ENCODE peak calls at places on chromosomes 6 and 20, in six cellular contexts. One of them, this sample, is unnamed.

GRCh38 chr6:21375206-21375605 is 218.3 kb upstream of the SOX4 start:
- DNase-seq in A549: no peak
- DNase-seq in K562: no peak
- DNase-seq in HepG2: no peak
- DNase-seq in H1: no peak
- DNase-seq in GM12878: peak
- DNase-seq in this sample: no peak

GRCh38 chr6:163180874-163181541 is 233.5 kb upstream of the QKI start:
- DNase-seq in GM12878: no peak
- DNase-seq in A549: peak
- DNase-seq in H1: peak
- DNase-seq in HepG2: peak
- DNase-seq in K562: peak
- DNase-seq in this sample: no peak

GRCh38 chr6:44151348-44152108 is 7.1 kb upstream of the CAPN11 start:
- DNase-seq in K562: peak
- DNase-seq in GM12878: no peak
- DNase-seq in H1: peak
- DNase-seq in HepG2: peak
- DNase-seq in A549: peak
- DNase-seq in this sample: peak

GRCh38 chr6:1418471-1419191 is 29.3 kb downstream of the FOXF2 start:
- DNase-seq in HepG2: no peak
- DNase-seq in GM12878: no peak
- DNase-seq in H1: no peak
- DNase-seq in K562: no peak
- DNase-seq in A549: no peak
- DNase-seq in this sample: no peak

GRCh38 chr6:13327691-13328075 is 654 bp downstream of the TBC1D7 start:
- DNase-seq in H1: no peak
- DNase-seq in HepG2: no peak
- DNase-seq in GM12878: no peak
- DNase-seq in K562: peak
- DNase-seq in A549: no peak
- DNase-seq in this sample: no peak

GRCh38 chr6:31530659-31531058 is 1.9 kb downstream of the MCCD1 start:
- DNase-seq in H1: no peak
- DNase-seq in GM12878: no peak
- DNase-seq in K562: no peak
- DNase-seq in HepG2: no peak
- DNase-seq in A549: no peak
- DNase-seq in this sample: no peak

GRCh38 chr6:145087034-145087433 is 648.3 kb downstream of the EPM2A start:
- DNase-seq in K562: no peak
- DNase-seq in HepG2: no peak
- DNase-seq in GM12878: no peak
- DNase-seq in A549: no peak
- DNase-seq in H1: no peak
- DNase-seq in this sample: no peak

GRCh38 chr6:18302561-18303439 is 38.5 kb upstream of the DEK start:
- DNase-seq in HepG2: peak
- DNase-seq in K562: peak
- DNase-seq in A549: no peak
- DNase-seq in H1: no peak
- DNase-seq in GM12878: no peak
- DNase-seq in this sample: no peak

GRCh38 chr6:94478178-94479140 is 1059.1 kb upstream of the EPHA7 start:
- DNase-seq in HepG2: no peak
- DNase-seq in A549: no peak
- DNase-seq in H1: no peak
- DNase-seq in K562: no peak
- DNase-seq in GM12878: no peak
- DNase-seq in this sample: no peak

GRCh38 chr6:82072771-82073170 is 174.8 kb downstream of the IBTK start:
- DNase-seq in K562: no peak
- DNase-seq in A549: no peak
- DNase-seq in GM12878: no peak
- DNase-seq in H1: no peak
- DNase-seq in HepG2: no peak
- DNase-seq in this sample: no peak

GRCh38 chr6:141532211-141532610 is 600.5 kb upstream of the GJE1 start:
- DNase-seq in K562: no peak
- DNase-seq in GM12878: no peak
- DNase-seq in HepG2: no peak
- DNase-seq in H1: no peak
- DNase-seq in A549: no peak
- DNase-seq in this sample: no peak

GRCh38 chr6:5457036-5457435 is 195.7 kb downstream of the FARS2 start:
- DNase-seq in A549: no peak
- DNase-seq in K562: no peak
- DNase-seq in GM12878: no peak
- DNase-seq in HepG2: no peak
- DNase-seq in H1: no peak
- DNase-seq in this sample: no peak

GRCh38 chr6:118894425-118895240 is 681 bp downstream of the ASF1A start:
- DNase-seq in A549: peak
- DNase-seq in GM12878: no peak
- DNase-seq in HepG2: peak
- DNase-seq in H1: no peak
- DNase-seq in K562: peak
- DNase-seq in this sample: peak

GRCh38 chr6:31575952-31576684 is 753 bp downstream of the TNF start:
- DNase-seq in H1: no peak
- DNase-seq in HepG2: no peak
- DNase-seq in GM12878: no peak
- DNase-seq in A549: no peak
- DNase-seq in K562: no peak
- DNase-seq in this sample: no peak

GRCh38 chr6:16249971-16250370 is 11.6 kb downstream of the GMPR start:
- DNase-seq in A549: no peak
- DNase-seq in HepG2: peak
- DNase-seq in H1: no peak
- DNase-seq in K562: no peak
- DNase-seq in GM12878: no peak
- DNase-seq in this sample: no peak

GRCh38 chr6:46199387-46199786 is 28.6 kb upstream of the ENPP5 start:
- DNase-seq in HepG2: no peak
- DNase-seq in GM12878: no peak
- DNase-seq in A549: no peak
- DNase-seq in K562: no peak
- DNase-seq in H1: no peak
- DNase-seq in this sample: no peak

GRCh38 chr6:22071655-22072054 is 225.2 kb downstream of the PRL start:
- DNase-seq in HepG2: no peak
- DNase-seq in GM12878: no peak
- DNase-seq in K562: no peak
- DNase-seq in H1: no peak
- DNase-seq in A549: no peak
- DNase-seq in this sample: peak

GRCh38 chr20:40251284-40251932 is 437.6 kb downstream of the MAFB start:
- DNase-seq in K562: peak
- DNase-seq in HepG2: peak
- DNase-seq in GM12878: no peak
- DNase-seq in H1: no peak
- DNase-seq in A549: peak
- DNase-seq in this sample: peak

GRCh38 chr6:127297502-127298070 is 30.9 kb downstream of the RNF146 start:
- DNase-seq in A549: no peak
- DNase-seq in HepG2: peak
- DNase-seq in K562: no peak
- DNase-seq in GM12878: no peak
- DNase-seq in H1: no peak
- DNase-seq in this sample: no peak

GRCh38 chr6:40293109-40293823 is 293.9 kb downstream of the LRFN2 start:
- DNase-seq in A549: no peak
- DNase-seq in K562: no peak
- DNase-seq in HepG2: no peak
- DNase-seq in GM12878: no peak
- DNase-seq in H1: no peak
- DNase-seq in this sample: no peak

GRCh38 chr6:77036400-77036799 is 426.9 kb downstream of the HTR1B start:
- DNase-seq in A549: no peak
- DNase-seq in H1: no peak
- DNase-seq in HepG2: no peak
- DNase-seq in GM12878: no peak
- DNase-seq in K562: no peak
- DNase-seq in this sample: no peak

GRCh38 chr20:25865715-25866656 is 169.3 kb upstream of the ZNF337 start:
- DNase-seq in A549: peak
- DNase-seq in HepG2: peak
- DNase-seq in K562: peak
- DNase-seq in H1: no peak
- DNase-seq in GM12878: no peak
- DNase-seq in this sample: peak

GRCh38 chr6:43778976-43779863 is 9.2 kb downstream of the VEGFA start:
- DNase-seq in K562: no peak
- DNase-seq in GM12878: no peak
- DNase-seq in H1: no peak
- DNase-seq in A549: no peak
- DNase-seq in HepG2: no peak
- DNase-seq in this sample: no peak

GRCh38 chr20:56454754-56455153 is 13.7 kb upstream of the RTF2 start:
- DNase-seq in K562: no peak
- DNase-seq in GM12878: no peak
- DNase-seq in A549: no peak
- DNase-seq in H1: no peak
- DNase-seq in HepG2: no peak
- DNase-seq in this sample: no peak

GRCh38 chr6:53067799-53068442 is 2.7 kb downstream of the FBXO9 start:
- DNase-seq in H1: no peak
- DNase-seq in HepG2: no peak
- DNase-seq in GM12878: no peak
- DNase-seq in A549: no peak
- DNase-seq in K562: peak
- DNase-seq in this sample: peak

GRCh38 chr6:132084811-132085509 is 133.8 kb upstream of the CCN2 start:
- DNase-seq in K562: no peak
- DNase-seq in A549: no peak
- DNase-seq in H1: no peak
- DNase-seq in HepG2: no peak
- DNase-seq in GM12878: peak
- DNase-seq in this sample: no peak

GRCh38 chr20:61352381-61353260 is 100.6 kb downstream of the CDH4 start:
- DNase-seq in GM12878: no peak
- DNase-seq in HepG2: no peak
- DNase-seq in H1: no peak
- DNase-seq in A549: no peak
- DNase-seq in K562: no peak
- DNase-seq in this sample: no peak

GRCh38 chr6:154435400-154435945 is 75.0 kb downstream of the CNKSR3 start:
- DNase-seq in H1: no peak
- DNase-seq in GM12878: no peak
- DNase-seq in A549: no peak
- DNase-seq in HepG2: no peak
- DNase-seq in K562: no peak
- DNase-seq in this sample: no peak

GRCh38 chr6:142728367-142728766 is 216.6 kb downstream of the HIVEP2 start:
- DNase-seq in K562: no peak
- DNase-seq in HepG2: no peak
- DNase-seq in A549: no peak
- DNase-seq in GM12878: no peak
- DNase-seq in H1: no peak
- DNase-seq in this sample: no peak

GRCh38 chr20:19710336-19710721 is 47.7 kb upstream of the RIN2 start:
- DNase-seq in A549: no peak
- DNase-seq in K562: no peak
- DNase-seq in HepG2: no peak
- DNase-seq in H1: no peak
- DNase-seq in GM12878: no peak
- DNase-seq in this sample: no peak

GRCh38 chr6:2790588-2790987 is 25.4 kb downstream of the WRNIP1 start:
- DNase-seq in HepG2: no peak
- DNase-seq in A549: peak
- DNase-seq in H1: no peak
- DNase-seq in K562: no peak
- DNase-seq in GM12878: no peak
- DNase-seq in this sample: no peak

GRCh38 chr20:48467622-48468021 is 360.2 kb downstream of the PREX1 start:
- DNase-seq in HepG2: no peak
- DNase-seq in H1: no peak
- DNase-seq in K562: peak
- DNase-seq in A549: no peak
- DNase-seq in GM12878: no peak
- DNase-seq in this sample: no peak

GRCh38 chr6:36025260-36025931 is 955 bp upstream of the SLC26A8 start:
- DNase-seq in HepG2: no peak
- DNase-seq in GM12878: no peak
- DNase-seq in H1: no peak
- DNase-seq in K562: peak
- DNase-seq in A549: no peak
- DNase-seq in this sample: no peak

GRCh38 chr6:5632348-5632935 is 371.1 kb downstream of the FARS2 start:
- DNase-seq in K562: no peak
- DNase-seq in H1: no peak
- DNase-seq in A549: no peak
- DNase-seq in HepG2: no peak
- DNase-seq in GM12878: no peak
- DNase-seq in this sample: no peak

GRCh38 chr20:24018796-24019195 is 30.2 kb upstream of the GGTLC1 start:
- DNase-seq in A549: no peak
- DNase-seq in HepG2: no peak
- DNase-seq in GM12878: no peak
- DNase-seq in K562: no peak
- DNase-seq in H1: no peak
- DNase-seq in this sample: no peak

GRCh38 chr6:158185729-158186456 is 17.7 kb downstream of the GTF2H5 start:
- DNase-seq in H1: no peak
- DNase-seq in K562: no peak
- DNase-seq in HepG2: no peak
- DNase-seq in GM12878: no peak
- DNase-seq in A549: no peak
- DNase-seq in this sample: no peak
- TF ChIP-seq MAX in H1: no peak
- TF ChIP-seq MAX in K562: no peak
- TF ChIP-seq MAX in HepG2: no peak
- TF ChIP-seq MAX in GM12878: no peak
- TF ChIP-seq MAX in A549: no peak
- TF ChIP-seq MAX in this sample: no peak

GRCh38 chr6:135183532-135184440 is 2.7 kb downstream of the MYB start:
- DNase-seq in K562: peak
- DNase-seq in A549: peak
- DNase-seq in H1: no peak
- DNase-seq in HepG2: peak
- DNase-seq in GM12878: no peak
- DNase-seq in this sample: peak
- TF ChIP-seq CHD2 in K562: no peak
- TF ChIP-seq CHD2 in A549: no peak
- TF ChIP-seq CHD2 in H1: no peak
- TF ChIP-seq CHD2 in HepG2: no peak
- TF ChIP-seq CHD2 in GM12878: no peak
- TF ChIP-seq CHD2 in this sample: no peak

GRCh38 chr6:41505084-41506049 is 40.8 kb upstream of the FOXP4 start:
- DNase-seq in K562: no peak
- DNase-seq in H1: no peak
- DNase-seq in A549: no peak
- DNase-seq in GM12878: no peak
- DNase-seq in HepG2: no peak
- DNase-seq in this sample: peak
- TF ChIP-seq MAX in K562: no peak
- TF ChIP-seq MAX in H1: peak
- TF ChIP-seq MAX in A549: no peak
- TF ChIP-seq MAX in GM12878: peak
- TF ChIP-seq MAX in HepG2: no peak
- TF ChIP-seq MAX in this sample: no peak

GRCh38 chr6:87925373-87926060 is 122.1 kb upstream of the SPACA1 start:
- DNase-seq in GM12878: peak
- DNase-seq in HepG2: no peak
- DNase-seq in A549: no peak
- DNase-seq in H1: no peak
- DNase-seq in K562: no peak
- DNase-seq in this sample: no peak
- TF ChIP-seq CHD2 in GM12878: peak
- TF ChIP-seq CHD2 in HepG2: no peak
- TF ChIP-seq CHD2 in A549: no peak
- TF ChIP-seq CHD2 in H1: no peak
- TF ChIP-seq CHD2 in K562: no peak
- TF ChIP-seq CHD2 in this sample: no peak

This sample was measured in SK-N-SH.